ENCODE peak calls at places on chromosome 1, in nine cellular contexts. One of them, this sample, is unnamed. For H3K4me1, the result is how much of the 10 kb centered on the place peaks cover.

GRCh38 chr1:29640428-29640785 is 404.1 kb downstream of the PTPRU start:
- DNase-seq in psoas muscle: no peak
- DNase-seq in endodermal cell: peak
- DNase-seq in CD8-positive, alpha-beta T cell: no peak
- DNase-seq in left lung: no peak
- DNase-seq in astrocyte: no peak
- DNase-seq in fibroblast of lung: no peak
- DNase-seq in ovary: no peak
- DNase-seq in left ventricle myocardium inferior: no peak
- DNase-seq in this sample: peak

GRCh38 chr1:17128361-17128760 is 9.1 kb upstream of the PADI2 start:
- DNase-seq in astrocyte: peak
- DNase-seq in left ventricle myocardium inferior: no peak
- DNase-seq in fibroblast of lung: peak
- DNase-seq in ovary: no peak
- DNase-seq in psoas muscle: no peak
- DNase-seq in CD8-positive, alpha-beta T cell: no peak
- DNase-seq in left lung: no peak
- DNase-seq in endodermal cell: no peak
- DNase-seq in this sample: no peak

GRCh38 chr1:42983675-42984074 is 25.0 kb upstream of the SLC2A1 start:
- DNase-seq in ovary: no peak
- DNase-seq in astrocyte: no peak
- DNase-seq in psoas muscle: no peak
- DNase-seq in left ventricle myocardium inferior: no peak
- DNase-seq in CD8-positive, alpha-beta T cell: no peak
- DNase-seq in fibroblast of lung: no peak
- DNase-seq in endodermal cell: no peak
- DNase-seq in left lung: no peak
- DNase-seq in this sample: no peak

GRCh38 chr1:223776826-223777454 is 64.6 kb downstream of the CAPN2 start:
- DNase-seq in CD8-positive, alpha-beta T cell: no peak
- DNase-seq in left ventricle myocardium inferior: no peak
- DNase-seq in astrocyte: no peak
- DNase-seq in psoas muscle: no peak
- DNase-seq in fibroblast of lung: no peak
- DNase-seq in left lung: no peak
- DNase-seq in ovary: no peak
- DNase-seq in endodermal cell: peak
- DNase-seq in this sample: no peak

GRCh38 chr1:17207046-17207445 is 2.1 kb downstream of the PADI1 start:
- DNase-seq in astrocyte: no peak
- DNase-seq in left lung: peak
- DNase-seq in psoas muscle: peak
- DNase-seq in fibroblast of lung: no peak
- DNase-seq in left ventricle myocardium inferior: peak
- DNase-seq in ovary: no peak
- DNase-seq in endodermal cell: no peak
- DNase-seq in CD8-positive, alpha-beta T cell: no peak
- DNase-seq in this sample: no peak

GRCh38 chr1:157173900-157174410 is 35.8 kb upstream of the ETV3 start:
- DNase-seq in ovary: no peak
- DNase-seq in CD8-positive, alpha-beta T cell: no peak
- DNase-seq in fibroblast of lung: no peak
- DNase-seq in left ventricle myocardium inferior: no peak
- DNase-seq in psoas muscle: no peak
- DNase-seq in left lung: no peak
- DNase-seq in astrocyte: no peak
- DNase-seq in endodermal cell: no peak
- DNase-seq in this sample: no peak

GRCh38 chr1:64242895-64243756 is 39.7 kb downstream of the UBE2U start:
- DNase-seq in left ventricle myocardium inferior: no peak
- DNase-seq in astrocyte: no peak
- DNase-seq in fibroblast of lung: peak
- DNase-seq in CD8-positive, alpha-beta T cell: no peak
- DNase-seq in endodermal cell: no peak
- DNase-seq in left lung: no peak
- DNase-seq in psoas muscle: no peak
- DNase-seq in ovary: no peak
- DNase-seq in this sample: no peak

GRCh38 chr1:55938376-55938850 is 641.0 kb downstream of the PLPP3 start:
- DNase-seq in astrocyte: no peak
- DNase-seq in ovary: peak
- DNase-seq in fibroblast of lung: no peak
- DNase-seq in left lung: no peak
- DNase-seq in endodermal cell: no peak
- DNase-seq in CD8-positive, alpha-beta T cell: no peak
- DNase-seq in psoas muscle: no peak
- DNase-seq in left ventricle myocardium inferior: peak
- DNase-seq in this sample: no peak

GRCh38 chr1:32205401-32206370 is at the start of gene IQCC:
- DNase-seq in endodermal cell: peak
- DNase-seq in fibroblast of lung: peak
- DNase-seq in astrocyte: peak
- DNase-seq in ovary: peak
- DNase-seq in psoas muscle: peak
- DNase-seq in CD8-positive, alpha-beta T cell: peak
- DNase-seq in left ventricle myocardium inferior: peak
- DNase-seq in left lung: peak
- DNase-seq in this sample: peak

GRCh38 chr1:153355445-153356071 is 2.1 kb upstream of the S100A9 start:
- DNase-seq in endodermal cell: peak
- DNase-seq in left ventricle myocardium inferior: peak
- DNase-seq in ovary: no peak
- DNase-seq in psoas muscle: peak
- DNase-seq in astrocyte: peak
- DNase-seq in fibroblast of lung: peak
- DNase-seq in left lung: peak
- DNase-seq in CD8-positive, alpha-beta T cell: no peak
- DNase-seq in this sample: no peak

GRCh38 chr1:57124768-57125446 is 159.1 kb upstream of the C8B start:
- DNase-seq in psoas muscle: no peak
- DNase-seq in CD8-positive, alpha-beta T cell: no peak
- DNase-seq in endodermal cell: no peak
- DNase-seq in fibroblast of lung: no peak
- DNase-seq in astrocyte: peak
- DNase-seq in left lung: no peak
- DNase-seq in ovary: no peak
- DNase-seq in left ventricle myocardium inferior: no peak
- DNase-seq in this sample: no peak

GRCh38 chr1:3408751-3409266 is 45.7 kb upstream of the ARHGEF16 start:
- DNase-seq in psoas muscle: no peak
- DNase-seq in left ventricle myocardium inferior: no peak
- DNase-seq in left lung: no peak
- DNase-seq in CD8-positive, alpha-beta T cell: no peak
- DNase-seq in fibroblast of lung: no peak
- DNase-seq in ovary: no peak
- DNase-seq in astrocyte: no peak
- DNase-seq in endodermal cell: no peak
- DNase-seq in this sample: no peak

GRCh38 chr1:3411806-3412205 is 42.7 kb upstream of the ARHGEF16 start:
- DNase-seq in psoas muscle: no peak
- DNase-seq in ovary: no peak
- DNase-seq in left ventricle myocardium inferior: no peak
- DNase-seq in left lung: no peak
- DNase-seq in astrocyte: no peak
- DNase-seq in endodermal cell: no peak
- DNase-seq in fibroblast of lung: no peak
- DNase-seq in CD8-positive, alpha-beta T cell: no peak
- DNase-seq in this sample: no peak

GRCh38 chr1:3410435-3410915 is 44.0 kb upstream of the ARHGEF16 start:
- DNase-seq in left lung: no peak
- DNase-seq in astrocyte: no peak
- DNase-seq in CD8-positive, alpha-beta T cell: no peak
- DNase-seq in fibroblast of lung: no peak
- DNase-seq in ovary: no peak
- DNase-seq in left ventricle myocardium inferior: no peak
- DNase-seq in psoas muscle: no peak
- DNase-seq in endodermal cell: no peak
- DNase-seq in this sample: no peak

GRCh38 chr1:3412376-3412775 is 42.1 kb upstream of the ARHGEF16 start:
- DNase-seq in left lung: no peak
- DNase-seq in CD8-positive, alpha-beta T cell: no peak
- DNase-seq in left ventricle myocardium inferior: no peak
- DNase-seq in psoas muscle: no peak
- DNase-seq in ovary: no peak
- DNase-seq in astrocyte: no peak
- DNase-seq in endodermal cell: no peak
- DNase-seq in fibroblast of lung: no peak
- DNase-seq in this sample: no peak

DNA sequence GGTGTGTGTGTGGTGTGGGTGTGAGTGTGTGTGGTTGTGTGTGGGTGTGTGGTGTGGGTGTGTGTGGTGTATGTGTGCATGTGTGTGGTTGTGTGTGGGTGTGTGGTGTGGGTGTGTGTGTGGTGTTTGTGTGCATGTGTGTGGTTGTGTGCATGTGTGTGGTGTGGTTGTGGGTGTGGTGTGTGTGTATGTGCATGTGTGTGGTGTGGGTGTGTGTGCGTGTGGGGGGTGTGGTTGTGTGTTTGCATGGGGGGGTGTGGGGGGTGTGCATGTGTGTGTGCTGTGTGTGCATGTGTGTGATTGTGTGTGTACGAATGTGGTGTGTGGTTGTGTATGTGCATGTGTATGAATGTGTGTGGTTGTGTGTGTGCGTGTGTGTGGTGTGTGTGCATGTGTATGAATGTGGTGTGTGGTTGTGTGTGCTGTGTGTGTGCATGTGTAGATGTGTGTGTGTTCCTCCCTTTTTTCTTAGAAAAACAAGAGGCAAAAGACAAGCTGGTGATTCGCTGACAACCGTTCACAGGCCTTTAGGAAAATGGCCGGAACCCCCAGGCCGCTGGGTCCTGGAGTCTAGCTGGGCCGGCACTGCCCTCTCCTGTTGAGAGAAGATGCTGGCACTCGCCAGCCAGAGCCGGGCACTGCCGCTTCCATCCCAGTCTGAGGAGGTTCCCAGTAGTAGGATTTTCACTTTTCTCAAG is 44.6 kb upstream of the ARHGEF16 start:
- DNase-seq in endodermal cell: peak
- DNase-seq in CD8-positive, alpha-beta T cell: no peak
- DNase-seq in ovary: peak
- DNase-seq in left ventricle myocardium inferior: peak
- DNase-seq in left lung: no peak
- DNase-seq in astrocyte: peak
- DNase-seq in fibroblast of lung: peak
- DNase-seq in psoas muscle: peak
- DNase-seq in this sample: no peak
- TF ChIP-seq CTCF in endodermal cell: peak
- TF ChIP-seq CTCF in CD8-positive, alpha-beta T cell: no peak
- TF ChIP-seq CTCF in ovary: peak
- TF ChIP-seq CTCF in left ventricle myocardium inferior: peak
- TF ChIP-seq CTCF in left lung: peak
- TF ChIP-seq CTCF in astrocyte: peak
- TF ChIP-seq CTCF in fibroblast of lung: peak
- TF ChIP-seq CTCF in psoas muscle: peak
- TF ChIP-seq CTCF in this sample: peak

GRCh38 chr1:240501115-240501514 is 110.8 kb downstream of the GREM2 start:
- DNase-seq in left ventricle myocardium inferior: no peak
- DNase-seq in left lung: no peak
- DNase-seq in ovary: no peak
- DNase-seq in astrocyte: peak
- DNase-seq in endodermal cell: no peak
- DNase-seq in CD8-positive, alpha-beta T cell: no peak
- DNase-seq in psoas muscle: no peak
- DNase-seq in fibroblast of lung: no peak
- DNase-seq in this sample: no peak
- H3K4me1 ChIP-seq in left ventricle myocardium inferior: under half
- H3K4me1 ChIP-seq in left lung: under half
- H3K4me1 ChIP-seq in ovary: under half
- H3K4me1 ChIP-seq in astrocyte: under half
- H3K4me1 ChIP-seq in endodermal cell: under half
- H3K4me1 ChIP-seq in CD8-positive, alpha-beta T cell: under half
- H3K4me1 ChIP-seq in psoas muscle: under half
- H3K4me1 ChIP-seq in fibroblast of lung: under half
- H3K4me1 ChIP-seq in this sample: under half

GRCh38 chr1:211586538-211586937 is 7.6 kb upstream of the SLC30A1 start:
- DNase-seq in psoas muscle: no peak
- DNase-seq in left lung: no peak
- DNase-seq in left ventricle myocardium inferior: no peak
- DNase-seq in astrocyte: no peak
- DNase-seq in ovary: no peak
- DNase-seq in fibroblast of lung: no peak
- DNase-seq in endodermal cell: no peak
- DNase-seq in CD8-positive, alpha-beta T cell: no peak
- DNase-seq in this sample: no peak
- H3K27ac ChIP-seq in psoas muscle: no peak
- H3K27ac ChIP-seq in left lung: no peak
- H3K27ac ChIP-seq in left ventricle myocardium inferior: no peak
- H3K27ac ChIP-seq in astrocyte: no peak
- H3K27ac ChIP-seq in ovary: no peak
- H3K27ac ChIP-seq in fibroblast of lung: no peak
- H3K27ac ChIP-seq in endodermal cell: no peak
- H3K27ac ChIP-seq in CD8-positive, alpha-beta T cell: no peak
- H3K27ac ChIP-seq in this sample: no peak

GRCh38 chr1:109282952-109283747 is at the start of gene PSRC1:
- DNase-seq in astrocyte: peak
- DNase-seq in CD8-positive, alpha-beta T cell: peak
- DNase-seq in psoas muscle: peak
- DNase-seq in endodermal cell: peak
- DNase-seq in ovary: peak
- DNase-seq in left ventricle myocardium inferior: peak
- DNase-seq in left lung: peak
- DNase-seq in fibroblast of lung: peak
- DNase-seq in this sample: peak

GRCh38 chr1:109281680-109282496 is 1.1 kb downstream of the PSRC1 start:
- DNase-seq in endodermal cell: no peak
- DNase-seq in astrocyte: no peak
- DNase-seq in CD8-positive, alpha-beta T cell: no peak
- DNase-seq in fibroblast of lung: peak
- DNase-seq in left lung: no peak
- DNase-seq in psoas muscle: no peak
- DNase-seq in ovary: no peak
- DNase-seq in left ventricle myocardium inferior: no peak
- DNase-seq in this sample: peak

GRCh38 chr1:109280768-109281356 is 2.1 kb downstream of the PSRC1 start:
- DNase-seq in CD8-positive, alpha-beta T cell: no peak
- DNase-seq in left lung: no peak
- DNase-seq in ovary: no peak
- DNase-seq in endodermal cell: no peak
- DNase-seq in left ventricle myocardium inferior: no peak
- DNase-seq in psoas muscle: no peak
- DNase-seq in fibroblast of lung: no peak
- DNase-seq in astrocyte: no peak
- DNase-seq in this sample: no peak

GRCh38 chr1:109283748-109284600 is 1.0 kb upstream of the PSRC1 start:
- DNase-seq in endodermal cell: no peak
- DNase-seq in psoas muscle: no peak
- DNase-seq in fibroblast of lung: no peak
- DNase-seq in CD8-positive, alpha-beta T cell: no peak
- DNase-seq in left lung: no peak
- DNase-seq in ovary: no peak
- DNase-seq in left ventricle myocardium inferior: no peak
- DNase-seq in astrocyte: no peak
- DNase-seq in this sample: no peak

DNA sequence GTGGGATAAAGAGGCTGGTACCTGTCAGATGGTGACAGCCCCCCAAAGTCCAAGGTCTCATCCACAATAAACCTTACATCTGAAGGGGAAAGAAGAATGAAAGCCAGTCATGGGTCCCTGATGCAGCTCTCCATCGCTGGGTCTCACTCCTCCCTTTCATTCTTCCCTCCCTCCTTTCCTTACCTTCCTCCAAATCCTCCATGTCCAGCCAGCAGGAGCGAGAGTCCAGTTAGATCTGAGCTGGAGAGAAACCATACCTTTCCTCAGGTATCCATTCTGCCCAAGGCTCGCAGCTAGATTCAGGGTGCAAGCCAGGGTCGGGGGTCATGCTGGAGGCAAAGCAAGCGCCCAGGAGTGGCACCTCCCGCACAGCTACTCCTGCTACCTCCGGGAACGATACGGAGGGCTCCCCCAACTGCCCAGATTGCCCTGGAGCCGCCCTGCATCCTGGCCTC is 421 bp downstream of the PSRC1 start:
- DNase-seq in left ventricle myocardium inferior: no peak
- DNase-seq in left lung: no peak
- DNase-seq in endodermal cell: no peak
- DNase-seq in psoas muscle: no peak
- DNase-seq in CD8-positive, alpha-beta T cell: no peak
- DNase-seq in fibroblast of lung: no peak
- DNase-seq in ovary: no peak
- DNase-seq in astrocyte: no peak
- DNase-seq in this sample: no peak
- TF ChIP-seq CTCF in left ventricle myocardium inferior: no peak
- TF ChIP-seq CTCF in left lung: no peak
- TF ChIP-seq CTCF in endodermal cell: no peak
- TF ChIP-seq CTCF in psoas muscle: no peak
- TF ChIP-seq CTCF in CD8-positive, alpha-beta T cell: no peak
- TF ChIP-seq CTCF in fibroblast of lung: no peak
- TF ChIP-seq CTCF in ovary: no peak
- TF ChIP-seq CTCF in astrocyte: no peak
- TF ChIP-seq CTCF in this sample: no peak